ENCODE peak calls at places on chromosomes 2 and 18, in six cellular contexts. Q, G, F, V, S and H are unnamed samples.

GRCh38 chr2:171166328-171166983 is 5.8 kb upstream of the TLK1 start:
- DNase-seq in Q (no peak), G (no peak), F (no peak), V (no peak), S (no peak), H (no peak)

GRCh38 chr2:70982971-70983370 is 4.5 kb downstream of the ANKRD53 start:
- DNase-seq in Q (no peak), G (no peak), F (no peak), V (no peak), S (no peak), H (no peak)

GRCh38 chr2:151767536-151767935 is 33.3 kb upstream of the NEB start:
- DNase-seq in Q (peak; percentile 20), G (no peak), F (no peak), V (no peak), S (no peak), H (no peak)

GRCh38 chr2:25252291-25253152 is 84.1 kb upstream of the POMC start:
- DNase-seq in Q (peak; percentile 98), G (peak; percentile 48), F (peak; percentile 77), V (no peak), S (peak; percentile 91), H (peak; percentile 54)

GRCh38 chr2:31140151-31140550 is 1.9 kb upstream of the GALNT14 start:
- DNase-seq in Q (no peak), G (no peak), F (no peak), V (no peak), S (no peak), H (no peak)

GRCh38 chr2:96580771-96581170 is 44.2 kb downstream of the ARID5A start:
- DNase-seq in Q (peak; percentile 70), G (no peak), F (no peak), V (no peak), S (no peak), H (no peak)

GRCh38 chr2:218755198-218755566 is 26.8 kb upstream of the CYP27A1 start:
- DNase-seq in Q (no peak), G (no peak), F (no peak), V (no peak), S (no peak), H (no peak)

GRCh38 chr2:204913312-204913711 is 368.0 kb downstream of the PARD3B start:
- DNase-seq in Q (no peak), G (no peak), F (no peak), V (no peak), S (no peak), H (no peak)

GRCh38 chr2:112065966-112066365 is 10.9 kb downstream of the TMEM87B start:
- DNase-seq in Q (no peak), G (no peak), F (no peak), V (peak; percentile 34), S (no peak), H (no peak)

GRCh38 chr2:7572460-7572859 is 655.2 kb downstream of the RNF144A start:
- DNase-seq in Q (peak; percentile 33), G (no peak), F (no peak), V (no peak), S (no peak), H (peak; percentile 49)

GRCh38 chr2:30245364-30245763 is 14.0 kb downstream of the LBH start:
- DNase-seq in Q (no peak), G (no peak), F (no peak), V (no peak), S (no peak), H (no peak)

GRCh38 chr2:21011876-21012556 is 31.9 kb downstream of the APOB start:
- DNase-seq in Q (no peak), G (no peak), F (no peak), V (no peak), S (no peak), H (no peak)

GRCh38 chr2:180006236-180006635 is 861 bp downstream of the CWC22 start:
- DNase-seq in Q (no peak), G (no peak), F (no peak), V (no peak), S (no peak), H (no peak)

GRCh38 chr2:222050981-222051380 is 247.8 kb downstream of the PAX3 start:
- DNase-seq in Q (no peak), G (no peak), F (no peak), V (no peak), S (no peak), H (no peak)

GRCh38 chr2:128425731-128426620 is 107.3 kb upstream of the HS6ST1 start:
- DNase-seq in Q (no peak), G (no peak), F (peak; percentile 74), V (no peak), S (peak; percentile 61), H (no peak)

GRCh38 chr2:169438476-169438875 is 40.8 kb upstream of the BBS5 start:
- DNase-seq in Q (peak; percentile 33), G (no peak), F (no peak), V (no peak), S (no peak), H (no peak)

GRCh38 chr2:109417701-109418335 is 195.9 kb downstream of the SEPTIN10 start:
- DNase-seq in Q (no peak), G (no peak), F (no peak), V (no peak), S (peak; percentile 52), H (no peak)

GRCh38 chr2:101998556-101999121 is 6.9 kb downstream of the IL1R2 start:
- DNase-seq in Q (no peak), G (no peak), F (no peak), V (no peak), S (no peak), H (no peak)

GRCh38 chr18:55097406-55098170 is 138.3 kb upstream of the CCDC68 start:
- DNase-seq in Q (no peak), G (no peak), F (no peak), V (peak; percentile 26), S (no peak), H (no peak)

GRCh38 chr2:231711677-231712461 is 3.5 kb downstream of the PTMA start:
- DNase-seq in Q (no peak), G (no peak), F (no peak), V (no peak), S (peak; percentile 62), H (peak; percentile 27)
- H3K4me1 ChIP-seq in Q (peaks cover 19% of the 10 kb centered on the region), G (no peaks in the 10 kb centered on the region), F (peaks cover 14% of the 10 kb centered on the region), V (no peaks in the 10 kb centered on the region), S (peaks cover 26% of the 10 kb centered on the region), H (peaks cover 39% of the 10 kb centered on the region)

GRCh38 chr18:2894841-2895370 is 48.1 kb downstream of the EMILIN2 start:
- DNase-seq in Q (no peak), G (no peak), F (no peak), V (no peak), S (no peak), H (no peak)
- H3K4me1 ChIP-seq in Q (peaks cover 24% of the 10 kb centered on the region), G (no peaks in the 10 kb centered on the region), F (no peaks in the 10 kb centered on the region), V (no peaks in the 10 kb centered on the region), S (no peaks in the 10 kb centered on the region), H (peaks cover 32% of the 10 kb centered on the region)

GRCh38 chr2:227508001-227508400 is 36.0 kb downstream of the AGFG1 start:
- DNase-seq in Q (peak; percentile 19), G (no peak), F (no peak), V (no peak), S (no peak), H (no peak)
- H3K4me1 ChIP-seq in Q (peaks cover 36% of the 10 kb centered on the region), G (no peaks in the 10 kb centered on the region), F (peaks cover 50% of the 10 kb centered on the region), V (peaks cover 39% of the 10 kb centered on the region), S (peaks cover 14% of the 10 kb centered on the region), H (peaks cover 72% of the 10 kb centered on the region)

GRCh38 chr18:48348739-48349138 is 60.4 kb downstream of the ZBTB7C start:
- DNase-seq in Q (no peak), G (no peak), F (no peak), V (no peak), S (no peak), H (no peak)
- H3K4me1 ChIP-seq in Q (peaks cover 1% of the 10 kb centered on the region), G (no peaks in the 10 kb centered on the region), F (no peaks in the 10 kb centered on the region), V (no peaks in the 10 kb centered on the region), S (no peaks in the 10 kb centered on the region), H (no peaks in the 10 kb centered on the region)